ENCODE peak calls at places on chromosome 15, in five cellular contexts. L is EL, Y is IMR-90, H is breast epithelium, C is posterior cingulate gyrus. T is an unnamed sample.

GRCh38 chr15:90126457-90127435 is 24.5 kb upstream of the IDH2 start:
- DNase-seq in L (peak; percentile 14), C (no peak), Y (no peak), H (no peak), T (peak; percentile 71)

GRCh38 chr15:42710662-42711061 is 26.3 kb downstream of the CDAN1 start:
- DNase-seq in Y (no peak), L (no peak), H (no peak), C (no peak), T (no peak)

GRCh38 chr15:35858707-35859106 is 312.7 kb upstream of the DPH6 start:
- DNase-seq in H (no peak), Y (peak; percentile 5), C (no peak), L (no peak), T (no peak)

GRCh38 chr15:51649659-51650521 is 27.3 kb upstream of the DMXL2 start:
- DNase-seq in Y (peak; percentile 79), C (peak; percentile 10), H (no peak), L (peak; percentile 65), T (peak; percentile 80)

GRCh38 chr15:28948036-28948435 is 62.3 kb downstream of the APBA2 start:
- DNase-seq in L (no peak), H (no peak), Y (no peak), C (no peak), T (no peak)

GRCh38 chr15:78509726-78510312 is 2.4 kb downstream of the HYKK start:
- DNase-seq in H (no peak), C (no peak), L (no peak), Y (no peak), T (no peak)

GRCh38 chr15:53074221-53074620 is 284.1 kb upstream of the ONECUT1 start:
- DNase-seq in L (no peak), C (no peak), H (no peak), Y (no peak), T (no peak)

GRCh38 chr15:40477703-40478269 is 7.0 kb downstream of the CHST14 start:
- DNase-seq in Y (no peak), L (no peak), C (no peak), H (no peak), T (no peak)

GRCh38 chr15:90340345-90340744 is 11.7 kb upstream of the ZNF774 start:
- DNase-seq in L (no peak), Y (no peak), C (no peak), H (no peak), T (no peak)

GRCh38 chr15:58459562-58459961 is 27.8 kb downstream of the LIPC start:
- DNase-seq in L (no peak), Y (no peak), H (no peak), C (no peak), T (no peak)

GRCh38 chr15:64702816-64703631 is 72.4 kb downstream of the RBPMS2 start:
- DNase-seq in H (peak; percentile 95), L (peak; percentile 93), C (peak; percentile 98), Y (peak; percentile 80), T (peak; percentile 82)

GRCh38 chr15:89203705-89204273 is 17.6 kb downstream of the RLBP1 start:
- DNase-seq in Y (no peak), C (no peak), L (no peak), H (no peak), T (no peak)

GRCh38 chr15:73002509-73002908 is 49.8 kb upstream of the NEO1 start:
- DNase-seq in C (no peak), H (no peak), Y (peak; percentile 97), L (peak; percentile 68), T (no peak)

GRCh38 chr15:66923438-66923881 is 141.9 kb upstream of the SMAD3 start:
- DNase-seq in Y (no peak), H (no peak), L (peak; percentile 31), C (no peak), T (peak; percentile 29)

GRCh38 chr15:83109532-83109931 is 2.1 kb downstream of the TM6SF1 start:
- DNase-seq in H (no peak), L (no peak), Y (no peak), C (no peak), T (no peak)

GRCh38 chr15:77312523-77312922 is 107.4 kb downstream of the PEAK1 start:
- DNase-seq in H (no peak), Y (peak; percentile 40), C (no peak), L (peak; percentile 47), T (no peak)

GRCh38 chr15:84666373-84666772 is 8.4 kb upstream of the NMB start:
- DNase-seq in Y (no peak), C (no peak), L (no peak), H (no peak), T (no peak)

GRCh38 chr15:64536244-64536836 is 76.0 kb downstream of the ZNF609 start:
- DNase-seq in Y (peak; percentile 92), H (no peak), L (peak; percentile 87), C (no peak), T (peak; percentile 8)

GRCh38 chr15:90871097-90871715 is 2.8 kb downstream of the FURIN start:
- DNase-seq in L (peak; percentile 41), C (no peak), Y (no peak), H (no peak), T (no peak)

GRCh38 chr15:81068516-81068915 is 65.6 kb upstream of the CFAP161 start:
- DNase-seq in H (no peak), C (no peak), Y (no peak), L (no peak), T (no peak)

GRCh38 chr15:82058517-82059204 is 12.8 kb upstream of the MEX3B start:
- DNase-seq in Y (no peak), C (no peak), H (no peak), L (no peak), T (no peak)

GRCh38 chr15:83837946-83838571 is 184.1 kb downstream of the ADAMTSL3 start:
- DNase-seq in L (peak; percentile 2), Y (peak; percentile 14), H (no peak), C (peak; percentile 57), T (peak; percentile 12)

GRCh38 chr15:78943692-78944091 is 1.2 kb downstream of the CTSH start:
- DNase-seq in C (no peak), L (no peak), H (no peak), Y (no peak), T (no peak)

T was measured in MV-4-11.